ENCODE peak calls at places on chromosome 18, in ten cellular contexts. Y, C, V, P, R, A, J, G, W and D are unnamed samples.

GRCh38 chr18:67514465-67514864 is 2.1 kb downstream of the DSEL start:
- DNase-seq in Y (no peak), C (no peak), A (no peak), P (no peak), G (no peak), J (no peak), R (no peak), W (no peak), V (no peak), D (no peak)

GRCh38 chr18:37385846-37386435 is 179.7 kb downstream of the CELF4 start:
- DNase-seq in Y (no peak), W (no peak), G (no peak), A (no peak), R (no peak), V (peak), P (no peak), C (no peak), J (peak), D (no peak)

GRCh38 chr18:74944676-74945075 is 264.3 kb downstream of the PTGR3 start:
- DNase-seq in A (no peak), Y (no peak), C (no peak), J (no peak), P (no peak), W (no peak), V (peak), G (no peak), R (no peak), D (no peak)

GRCh38 chr18:3903341-3903740 is 453.4 kb downstream of the TGIF1 start:
- DNase-seq in V (peak), G (no peak), Y (no peak), R (no peak), J (no peak), C (no peak), P (no peak), W (no peak), A (no peak), D (no peak)

GRCh38 chr18:62939925-62940324 is 224.6 kb downstream of the PHLPP1 start:
- DNase-seq in Y (no peak), P (no peak), J (no peak), A (no peak), W (no peak), C (no peak), G (no peak), V (no peak), R (peak), D (no peak)

GRCh38 chr18:74368901-74369705 is 53.5 kb downstream of the C18orf63 start:
- DNase-seq in W (peak), C (no peak), Y (peak), G (no peak), R (no peak), V (no peak), A (no peak), P (peak), J (no peak), D (no peak)

GRCh38 chr18:12839526-12840196 is 44.4 kb downstream of the PTPN2 start:
- DNase-seq in C (no peak), W (no peak), R (peak), P (no peak), V (no peak), J (no peak), A (no peak), G (no peak), Y (no peak), D (no peak)

GRCh38 chr18:58391113-58391892 is 237.6 kb downstream of the ALPK2 start:
- DNase-seq in C (no peak), V (no peak), Y (no peak), G (no peak), P (no peak), R (no peak), A (no peak), W (peak), J (no peak), D (no peak)

GRCh38 chr18:9615280-9615797 is 980 bp upstream of the PPP4R1 start:
- DNase-seq in P (no peak), W (no peak), J (no peak), Y (no peak), R (no peak), A (no peak), C (no peak), G (no peak), V (peak), D (no peak)

GRCh38 chr18:12579775-12580174 is 78.1 kb downstream of the SPIRE1 start:
- DNase-seq in R (no peak), A (no peak), Y (no peak), P (no peak), J (no peak), V (no peak), G (no peak), C (no peak), W (no peak), D (no peak)

GRCh38 chr18:76697441-76697901 is 124.9 kb upstream of the ZNF236 start:
- DNase-seq in R (no peak), A (no peak), J (no peak), G (peak), Y (no peak), P (peak), C (no peak), V (no peak), W (no peak), D (peak)

GRCh38 chr18:79786781-79787526 is 10.8 kb upstream of the KCNG2 start:
- DNase-seq in A (peak), J (no peak), R (no peak), C (no peak), G (no peak), W (no peak), Y (no peak), P (no peak), V (no peak), D (no peak)

GRCh38 chr18:27164905-27165304 is 20.2 kb downstream of the CHST9 start:
- DNase-seq in V (no peak), J (no peak), G (no peak), P (no peak), C (no peak), W (no peak), Y (no peak), R (no peak), A (no peak), D (no peak)

GRCh38 chr18:6521804-6522418 is 107.2 kb upstream of the L3MBTL4 start:
- DNase-seq in G (no peak), V (peak), Y (peak), P (peak), A (no peak), W (peak), R (no peak), J (peak), C (peak), D (peak)

GRCh38 chr18:23593720-23594119 is 7.4 kb upstream of the NPC1 start:
- DNase-seq in A (no peak), J (no peak), R (no peak), P (no peak), Y (no peak), G (no peak), V (peak), W (no peak), C (no peak), D (no peak)

GRCh38 chr18:62672600-62672999 is 42.7 kb upstream of the PHLPP1 start:
- DNase-seq in C (no peak), Y (no peak), R (no peak), W (no peak), V (no peak), P (no peak), A (no peak), G (no peak), J (no peak), D (no peak)

GRCh38 chr18:11366410-11366809 is 217.0 kb upstream of the PIEZO2 start:
- DNase-seq in A (no peak), R (peak), C (no peak), G (peak), V (peak), J (no peak), P (no peak), W (no peak), Y (no peak), D (no peak)

GRCh38 chr18:68298340-68298739 is 416.6 kb downstream of the TMX3 start:
- DNase-seq in W (no peak), P (no peak), C (no peak), J (no peak), Y (no peak), R (no peak), G (no peak), V (no peak), A (no peak), D (no peak)

GRCh38 chr18:8890957-8891464 is 185.7 kb downstream of the MTCL1 start:
- DNase-seq in W (no peak), C (no peak), A (no peak), R (no peak), Y (no peak), V (peak), G (no peak), J (peak), P (no peak), D (no peak)

GRCh38 chr18:76445275-76445674 is 49.8 kb downstream of the ZNF516 start:
- DNase-seq in G (no peak), C (no peak), R (peak), J (no peak), V (no peak), W (no peak), Y (no peak), A (no peak), P (no peak), D (no peak)

GRCh38 chr18:35852786-35853185 is 119.7 kb upstream of the RMP24 start:
- DNase-seq in P (no peak), G (no peak), Y (no peak), V (no peak), R (no peak), W (no peak), A (no peak), C (no peak), J (no peak), D (no peak)

GRCh38 chr18:48387300-48387699 is 21.9 kb downstream of the ZBTB7C start:
- DNase-seq in W (no peak), G (no peak), V (no peak), A (no peak), Y (no peak), J (no peak), P (no peak), R (no peak), C (no peak), D (no peak)

GRCh38 chr18:24482826-24483225 is 22.4 kb downstream of the HRH4 start:
- DNase-seq in Y (no peak), R (no peak), V (no peak), G (no peak), A (no peak), W (no peak), J (no peak), C (no peak), P (no peak), D (no peak)

GRCh38 chr18:75502286-75502685 is 74.8 kb upstream of the SMIM21 start:
- DNase-seq in J (no peak), Y (no peak), G (no peak), P (no peak), W (no peak), A (no peak), V (no peak), R (no peak), C (no peak), D (no peak)

GRCh38 chr18:58221060-58221725 is 177.2 kb downstream of the NEDD4L start:
- DNase-seq in R (no peak), J (peak), C (peak), V (peak), A (no peak), P (peak), W (peak), G (no peak), Y (no peak), D (no peak)

GRCh38 chr18:7945882-7946281 is 378.8 kb downstream of the PTPRM start:
- DNase-seq in V (peak), R (peak), C (no peak), Y (no peak), J (no peak), A (no peak), G (no peak), P (no peak), W (no peak), D (no peak)

GRCh38 chr18:5103286-5103685 is 93.8 kb downstream of the AKAIN1 start:
- DNase-seq in G (no peak), C (no peak), J (no peak), W (no peak), Y (no peak), A (no peak), V (no peak), R (no peak), P (no peak), D (no peak)

GRCh38 chr18:25672490-25672889 is 320.5 kb upstream of the ZNF521 start:
- DNase-seq in P (no peak), V (no peak), J (no peak), W (no peak), A (no peak), Y (no peak), G (no peak), C (no peak), R (no peak), D (peak)

GRCh38 chr18:11553098-11553940 is 56.1 kb upstream of the SLC35G4 start:
- DNase-seq in Y (no peak), V (peak), J (peak), A (no peak), P (no peak), G (no peak), C (no peak), R (peak), W (peak), D (peak)

DNA sequence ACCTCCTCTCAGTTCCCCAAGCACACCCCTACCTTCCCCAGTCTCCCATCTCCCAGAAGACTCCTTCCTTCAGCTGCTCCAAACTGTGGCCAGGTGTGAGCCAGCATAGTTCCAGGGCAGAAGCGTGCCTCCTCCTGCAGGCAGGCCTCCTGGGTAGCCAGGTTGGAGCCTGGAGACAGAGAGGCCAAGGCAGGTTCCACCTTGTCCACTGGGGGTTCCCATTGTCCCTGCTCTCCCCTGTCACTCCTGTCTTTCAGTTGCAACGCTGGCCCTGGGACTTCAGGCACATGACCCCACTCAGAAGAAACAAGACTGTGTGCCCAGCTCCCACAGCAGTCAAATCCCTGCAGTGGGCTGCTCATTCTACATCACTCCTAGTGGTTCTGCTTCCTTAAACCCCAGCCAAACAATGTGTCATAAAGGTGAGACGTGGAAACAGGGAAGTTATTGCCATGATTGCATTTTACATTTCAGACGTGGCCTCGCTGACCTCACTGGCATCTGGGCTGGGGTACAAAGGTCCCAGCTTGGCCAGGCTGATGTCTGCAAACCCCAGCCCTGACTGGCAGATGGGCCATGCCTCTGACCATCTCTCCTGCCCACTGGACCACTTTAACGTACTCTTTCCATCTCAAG is 96.5 kb upstream of the BOD1L2 start:
- DNase-seq in W (no peak), V (no peak), G (no peak), R (no peak), J (no peak), P (peak), Y (peak), C (no peak), A (no peak), D (no peak)
- H3K27ac ChIP-seq in W (no peak), V (no peak), G (no peak), R (no peak), J (no peak), P (peak), Y (peak), C (no peak), A (no peak), D (no peak)

GRCh38 chr18:55418439-55418838 is 169.6 kb downstream of the TCF4 start:
- DNase-seq in G (no peak), C (no peak), V (no peak), J (no peak), R (no peak), A (no peak), Y (no peak), P (no peak), W (no peak), D (no peak)

GRCh38 chr18:55419132-55419938 is 168.7 kb downstream of the TCF4 start:
- DNase-seq in R (no peak), V (no peak), Y (no peak), P (no peak), C (no peak), J (no peak), G (no peak), A (no peak), W (no peak), D (no peak)

GRCh38 chr18:55420665-55420964 is 167.4 kb downstream of the TCF4 start:
- DNase-seq in A (no peak), C (no peak), W (no peak), V (no peak), R (no peak), J (no peak), Y (no peak), G (no peak), P (no peak), D (no peak)

GRCh38 chr18:55420977-55421611 is 166.9 kb downstream of the TCF4 start:
- DNase-seq in R (no peak), G (no peak), P (no peak), J (no peak), Y (no peak), V (no peak), A (no peak), W (no peak), C (no peak), D (no peak)

DNA sequence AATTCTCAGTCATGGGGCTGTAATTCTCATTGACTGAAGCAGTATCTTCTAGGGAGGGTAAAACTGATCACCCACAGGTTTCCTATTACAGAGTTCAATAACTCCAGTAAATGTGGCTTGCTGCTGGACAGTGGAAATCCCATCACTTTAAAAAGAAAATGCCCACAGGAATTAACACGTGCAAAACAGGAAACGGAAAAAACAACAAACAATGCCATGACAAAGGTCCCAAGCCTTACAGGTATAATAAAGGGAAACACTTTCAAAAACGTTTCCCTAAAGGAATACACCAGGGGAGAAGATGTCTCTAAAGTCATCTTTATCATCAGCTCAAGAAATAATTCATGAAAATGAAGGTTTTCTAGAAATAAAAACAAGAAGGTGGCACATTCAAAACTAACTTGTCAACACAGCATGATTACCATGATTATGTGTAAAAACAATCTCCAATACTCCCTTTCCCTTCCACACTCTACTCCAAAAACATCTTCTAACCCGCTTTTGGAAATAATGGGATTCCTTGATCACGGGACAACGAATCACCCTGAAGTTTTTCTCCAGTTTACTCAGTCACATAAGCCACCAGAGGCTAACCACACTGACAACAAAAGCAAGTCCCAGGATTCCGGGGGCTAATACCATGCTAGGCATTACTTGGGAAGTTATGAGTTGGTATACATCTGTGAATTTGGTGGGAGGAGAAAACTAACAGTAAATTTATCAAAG is 167.9 kb downstream of the TCF4 start:
- DNase-seq in Y (no peak), V (no peak), J (no peak), R (no peak), C (no peak), A (no peak), G (no peak), W (no peak), P (no peak), D (no peak)
- H3K4me3 ChIP-seq in Y (no peak), V (no peak), J (no peak), R (no peak), C (no peak), A (peak), G (peak), W (no peak), P (no peak), D (no peak)

GRCh38 chr18:50262977-50263376 is 3.3 kb downstream of the CFAP53 start:
- DNase-seq in J (no peak), V (no peak), A (no peak), C (no peak), R (no peak), G (no peak), W (no peak), Y (no peak), P (no peak), D (no peak)

GRCh38 chr18:50273203-50274043 is 7.1 kb upstream of the CFAP53 start:
- DNase-seq in J (no peak), G (no peak), V (no peak), A (no peak), C (no peak), R (no peak), Y (no peak), P (no peak), W (no peak), D (no peak)

GRCh38 chr18:50272593-50272992 is 6.3 kb upstream of the CFAP53 start:
- DNase-seq in A (no peak), V (no peak), P (no peak), R (no peak), G (no peak), W (no peak), Y (no peak), J (no peak), C (no peak), D (no peak)

GRCh38 chr18:50266248-50266704 is at the start of gene CFAP53:
- DNase-seq in A (peak), V (peak), W (peak), R (peak), J (no peak), G (peak), Y (peak), P (peak), C (peak), D (peak)

DNA sequence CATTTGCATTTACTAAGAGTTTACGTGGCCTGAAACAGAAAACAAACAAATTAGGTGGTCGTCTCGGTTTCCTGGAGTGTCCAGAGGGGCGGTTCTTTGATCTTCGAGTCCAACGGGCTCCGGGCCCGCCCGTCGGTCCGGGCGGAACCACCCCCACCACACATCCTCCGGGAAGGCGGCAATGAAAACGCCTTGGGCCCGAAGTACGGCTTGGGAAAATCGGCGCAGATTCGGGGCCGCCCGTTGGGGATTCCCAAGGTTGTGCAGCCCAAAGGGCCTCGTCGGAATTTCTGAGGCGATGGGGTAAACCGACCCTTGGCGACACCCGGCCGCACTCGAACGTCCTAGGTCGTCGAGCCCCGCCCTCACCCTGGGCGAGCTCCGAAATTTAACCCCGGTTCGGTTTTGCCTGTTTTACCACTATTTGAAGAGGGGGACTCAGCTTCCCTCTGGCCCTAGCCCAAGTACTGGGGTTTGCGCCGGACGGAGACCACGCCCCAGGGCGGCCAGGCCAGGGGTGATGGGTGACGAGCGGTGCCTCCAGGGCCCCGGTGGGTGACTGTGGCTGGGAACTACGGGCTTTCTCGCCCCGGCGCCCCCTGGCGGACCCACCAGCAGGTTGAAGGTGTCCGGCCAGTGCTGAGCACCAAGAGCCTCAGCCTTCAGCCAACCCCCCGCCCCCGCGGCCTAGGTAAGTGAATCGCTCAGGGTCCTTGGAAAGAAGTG is 1.9 kb upstream of the CFAP53 start:
- DNase-seq in Y (peak), C (peak), J (no peak), V (peak), P (peak), W (peak), G (peak), R (peak), A (peak), D (peak)
- TF ChIP-seq POLR2A in Y (no peak), C (no peak), J (no peak), V (no peak), P (peak), W (peak), G (no peak), R (no peak), A (no peak), D (no peak)

DNA sequence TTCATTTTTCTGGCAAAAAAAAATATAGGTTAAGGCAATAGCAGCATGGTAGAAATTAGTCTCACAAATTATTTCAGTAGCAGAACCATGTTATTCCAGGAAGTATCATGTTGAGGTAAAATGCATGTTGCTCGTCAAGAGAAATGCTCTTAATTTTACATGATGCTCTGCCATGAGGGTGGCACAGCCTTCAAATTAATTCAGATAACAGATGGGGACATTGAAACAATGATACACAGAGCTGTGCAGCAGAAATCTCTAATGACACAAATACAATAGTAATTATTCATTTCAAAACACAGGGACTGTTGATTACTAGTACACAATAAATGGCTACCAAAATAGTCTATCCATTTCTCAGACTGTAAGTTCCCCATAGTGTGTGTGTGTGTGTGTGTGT is 24.8 kb downstream of the GAREM1 start:
- DNase-seq in G (no peak), P (no peak), A (no peak), J (no peak), R (no peak), V (no peak), W (no peak), Y (no peak), C (no peak), D (no peak)
- H3K27ac ChIP-seq in G (no peak), P (no peak), A (no peak), J (no peak), R (no peak), V (no peak), W (no peak), Y (no peak), C (no peak), D (no peak)